ENCODE peak calls at places on chromosomes 3 and 15, in seven cellular contexts. W is suprapubic skin; R is CD8-positive, alpha-beta memory T cell; Y is body of pancreas; H is psoas muscle; E is neuronal stem cell; F is transverse colon. X is an unnamed sample.

GRCh38 chr3:111943533-111943932 is 35.3 kb upstream of the ABHD10 start:
- DNase-seq in W (no peak), R (no peak), Y (no peak), H (no peak), E (no peak), F (no peak), X (no peak)

GRCh38 chr15:76566276-76566675 is 229.7 kb downstream of the ISL2 start:
- DNase-seq in W (no peak), R (no peak), Y (no peak), H (no peak), E (no peak), F (no peak), X (no peak)

GRCh38 chr15:39599871-39600270 is 19.0 kb downstream of the THBS1 start:
- DNase-seq in W (no peak), R (no peak), Y (no peak), H (no peak), E (no peak), F (no peak), X (no peak)

GRCh38 chr3:21665444-21665843 is 85.6 kb downstream of the ZNF385D start:
- DNase-seq in W (no peak), R (no peak), Y (no peak), H (no peak), E (no peak), F (no peak), X (no peak)

GRCh38 chr3:14286887-14287496 is 108.4 kb downstream of the LSM3 start:
- DNase-seq in W (no peak), R (no peak), Y (no peak), H (no peak), E (no peak), F (no peak), X (no peak)

GRCh38 chr3:10356461-10356897 is 35.6 kb upstream of the SEC13 start:
- DNase-seq in W (no peak), R (no peak), Y (no peak), H (no peak), E (no peak), F (no peak), X (no peak)

GRCh38 chr3:172542999-172543398 is 19.8 kb upstream of the TNFSF10 start:
- DNase-seq in W (no peak), R (no peak), Y (no peak), H (no peak), E (no peak), F (no peak), X (no peak)

GRCh38 chr3:136882575-136882974 is 20.6 kb downstream of the NCK1 start:
- DNase-seq in W (no peak), R (no peak), Y (no peak), H (no peak), E (no peak), F (no peak), X (no peak)

GRCh38 chr15:69132935-69133861 is 27.2 kb upstream of the GLCE start:
- DNase-seq in W (no peak), R (no peak), Y (no peak), H (no peak), E (no peak), F (no peak), X (no peak)

GRCh38 chr3:15781637-15782402 is 16.0 kb downstream of the ANKRD28 start:
- DNase-seq in W (no peak), R (no peak), Y (peak; percentile 10), H (no peak), E (no peak), F (no peak), X (no peak)

GRCh38 chr3:69906351-69906966 is 93.1 kb upstream of the SAMMSON start:
- DNase-seq in W (no peak), R (no peak), Y (no peak), H (no peak), E (no peak), F (no peak), X (no peak)

GRCh38 chr3:175741951-175742350 is 882.8 kb downstream of the NAALADL2 start:
- DNase-seq in W (no peak), R (no peak), Y (no peak), H (no peak), E (no peak), F (no peak), X (no peak)

GRCh38 chr3:168249048-168249538 is 153.4 kb upstream of the GOLIM4 start:
- DNase-seq in W (no peak), R (no peak), Y (no peak), H (no peak), E (no peak), F (no peak), X (no peak)

GRCh38 chr3:46938118-46938517 is 38.4 kb downstream of the CCDC12 start:
- DNase-seq in W (peak; percentile 44), R (peak; percentile 27), Y (peak; percentile 69), H (no peak), E (no peak), F (no peak), X (no peak)
- H3K4me1 ChIP-seq in W (peaks cover 57% of the 10 kb centered on the region), R (peaks cover 22% of the 10 kb centered on the region), Y (peaks cover 97% of the 10 kb centered on the region), H (peaks cover 74% of the 10 kb centered on the region), E (peaks cover 12% of the 10 kb centered on the region), F (peaks cover 40% of the 10 kb centered on the region), X (peaks cover 31% of the 10 kb centered on the region)

GRCh38 chr3:37768107-37768809 is 93.4 kb upstream of the CTDSPL start:
- DNase-seq in W (no peak), R (no peak), Y (peak; percentile 88), H (no peak), E (no peak), F (peak; percentile 25), X (peak; percentile 42)
- H3K4me1 ChIP-seq in W (peaks cover 10% of the 10 kb centered on the region), R (no peaks in the 10 kb centered on the region), Y (peaks cover 79% of the 10 kb centered on the region), H (peaks cover 32% of the 10 kb centered on the region), E (peaks cover 7% of the 10 kb centered on the region), F (no peaks in the 10 kb centered on the region), X (no peaks in the 10 kb centered on the region)

GRCh38 chr3:45644063-45644462 is 45.1 kb upstream of the SACM1L start:
- DNase-seq in W (no peak), R (no peak), Y (no peak), H (no peak), E (no peak), F (no peak), X (no peak)
- H3K4me1 ChIP-seq in W (peaks cover 40% of the 10 kb centered on the region), R (no peaks in the 10 kb centered on the region), Y (peaks cover 43% of the 10 kb centered on the region), H (peaks cover 64% of the 10 kb centered on the region), E (peaks cover 2% of the 10 kb centered on the region), F (peaks cover 11% of the 10 kb centered on the region), X (peaks cover 30% of the 10 kb centered on the region)

DNA sequence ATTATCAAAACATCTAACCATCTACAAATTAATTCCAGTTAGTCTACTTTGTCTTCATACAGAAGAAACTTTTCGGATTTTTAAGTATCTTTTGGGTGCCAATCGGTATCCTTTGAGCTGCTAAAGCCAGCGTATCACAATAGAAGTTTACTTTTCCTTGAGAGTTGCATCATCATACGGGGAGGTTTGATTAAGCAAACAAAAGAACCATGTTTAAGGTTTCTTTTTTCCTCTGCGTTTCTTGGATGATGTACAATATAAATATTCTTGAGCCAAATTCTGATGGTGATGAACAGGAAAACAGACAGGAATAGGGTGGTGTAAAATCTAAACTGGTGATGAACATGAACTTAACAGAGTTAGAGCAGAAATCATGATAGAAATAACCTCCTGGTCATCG is 527.9 kb downstream of the FOXP1 start:
- DNase-seq in W (no peak), R (no peak), Y (no peak), H (no peak), E (no peak), F (no peak), X (no peak)
- H3K4me1 ChIP-seq in W (peaks cover 90% of the 10 kb centered on the region), R (peaks cover 93% of the 10 kb centered on the region), Y (peaks cover 52% of the 10 kb centered on the region), H (peaks cover 61% of the 10 kb centered on the region), E (peaks cover 2% of the 10 kb centered on the region), F (peaks cover 73% of the 10 kb centered on the region), X (peaks cover 59% of the 10 kb centered on the region)

DNA sequence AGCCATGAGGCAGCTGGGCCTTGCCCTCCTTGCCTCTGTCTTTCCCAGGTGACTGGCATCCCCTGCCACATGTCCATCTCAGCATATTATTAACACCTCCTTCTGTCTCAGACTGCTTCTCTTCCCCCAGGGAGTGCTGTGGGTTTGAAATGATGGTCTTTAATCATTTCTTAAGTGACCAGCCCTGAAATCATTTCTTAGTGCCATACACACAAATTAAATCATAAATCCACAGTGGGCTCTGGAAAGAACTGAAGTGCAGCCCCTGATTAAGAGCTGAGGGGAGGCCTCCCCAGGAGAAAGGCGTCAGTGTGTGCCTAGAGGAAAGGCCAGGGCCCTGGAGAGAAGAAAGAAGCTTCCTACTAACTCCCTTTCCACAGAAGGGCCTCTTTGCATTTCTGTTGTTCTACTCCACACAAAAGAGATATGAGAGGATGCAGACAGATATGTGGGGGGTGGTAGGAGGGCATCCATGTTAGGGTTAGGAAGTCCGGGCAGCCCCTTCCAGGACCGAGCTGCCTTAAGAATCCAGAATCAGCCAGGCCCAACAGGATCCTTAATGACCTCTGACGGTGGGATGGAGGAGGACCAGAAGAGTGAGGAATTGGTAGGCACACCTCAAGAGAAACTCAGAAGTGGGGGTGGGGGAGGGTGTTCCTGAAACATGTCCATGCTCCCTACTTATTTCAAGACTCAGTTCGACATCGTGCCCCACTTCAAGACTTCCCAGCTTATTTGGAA is 290.8 kb downstream of the EPHB1 start:
- DNase-seq in W (no peak), R (no peak), Y (no peak), H (no peak), E (no peak), F (no peak), X (no peak)
- H3K4me1 ChIP-seq in W (no peaks in the 10 kb centered on the region), R (no peaks in the 10 kb centered on the region), Y (no peaks in the 10 kb centered on the region), H (no peaks in the 10 kb centered on the region), E (no peaks in the 10 kb centered on the region), F (no peaks in the 10 kb centered on the region), X (no peaks in the 10 kb centered on the region)

GRCh38 chr3:13149331-13150203 is 76.3 kb upstream of the IQSEC1 start:
- DNase-seq in W (peak; percentile 35), R (no peak), Y (peak; percentile 2), H (no peak), E (no peak), F (peak; percentile 4), X (no peak)
- H3K4me1 ChIP-seq in W (no peaks in the 10 kb centered on the region), R (peaks cover 10% of the 10 kb centered on the region), Y (no peaks in the 10 kb centered on the region), H (no peaks in the 10 kb centered on the region), E (peaks cover 5% of the 10 kb centered on the region), F (no peaks in the 10 kb centered on the region), X (no peaks in the 10 kb centered on the region)

DNA sequence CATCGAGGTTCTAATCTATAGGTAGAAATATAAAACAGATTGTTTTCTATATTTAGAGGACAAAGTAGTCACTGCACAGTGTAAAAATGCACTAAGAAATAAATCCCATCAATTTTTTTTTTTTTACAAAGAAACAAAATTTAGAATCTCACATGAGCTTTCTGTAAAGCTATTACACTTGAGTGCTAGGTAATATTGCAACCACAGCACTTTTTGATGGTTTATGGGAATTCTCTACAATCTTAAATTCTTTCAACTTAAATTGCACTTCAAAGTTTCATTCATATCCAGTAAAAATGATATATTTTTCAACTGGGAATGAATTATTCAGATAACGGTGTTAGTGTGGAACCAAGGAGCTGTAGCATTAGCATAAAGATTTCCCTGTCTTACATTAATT is 1035.4 kb downstream of the SQOR start:
- DNase-seq in W (no peak), R (no peak), Y (no peak), H (no peak), E (no peak), F (no peak), X (no peak)
- H3K4me1 ChIP-seq in W (no peaks in the 10 kb centered on the region), R (no peaks in the 10 kb centered on the region), Y (no peaks in the 10 kb centered on the region), H (no peaks in the 10 kb centered on the region), E (no peaks in the 10 kb centered on the region), F (no peaks in the 10 kb centered on the region), X (no peaks in the 10 kb centered on the region)

DNA sequence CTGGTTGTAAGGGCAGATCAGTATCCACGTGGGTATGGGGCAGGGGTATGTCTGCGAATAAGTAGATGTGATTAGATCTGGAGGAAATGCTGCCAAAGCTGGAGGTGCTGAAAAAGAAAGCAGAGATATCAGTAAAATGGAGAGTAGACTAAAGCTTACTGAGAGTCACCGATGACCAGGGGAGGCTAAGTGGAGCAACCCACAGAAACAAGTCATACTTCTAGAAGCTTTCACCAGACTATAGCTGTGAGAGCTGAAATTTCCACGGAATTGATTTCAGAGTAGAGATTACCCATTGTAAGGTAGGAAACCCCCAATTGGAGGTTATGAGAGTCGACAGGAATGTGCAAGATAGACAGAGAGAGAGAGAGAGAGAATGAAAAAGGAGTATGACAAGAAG is 27.5 kb downstream of the ONECUT1 start:
- DNase-seq in W (no peak), R (no peak), Y (no peak), H (no peak), E (no peak), F (no peak), X (no peak)
- H3K4me1 ChIP-seq in W (no peaks in the 10 kb centered on the region), R (no peaks in the 10 kb centered on the region), Y (peaks cover 44% of the 10 kb centered on the region), H (no peaks in the 10 kb centered on the region), E (no peaks in the 10 kb centered on the region), F (no peaks in the 10 kb centered on the region), X (no peaks in the 10 kb centered on the region)